ENCODE peak calls at places on chromosome 19, in nine cellular contexts. K is colonic mucosa, E is heart right ventricle, H is HCT116, P is astrocyte of the spinal cord, O is cardiac fibroblast, M is AG09309, T is BE2C, S is neural progenitor cell. G is an unnamed sample.

GRCh38 chr19:16197188-16197621 is 506 bp upstream of the AP1M1 start:
- DNase-seq in K (no peak), E (no peak), H (no peak), P (peak; percentile 84), O (peak; percentile 81), M (peak; percentile 96), T (no peak), S (no peak), G (no peak)

GRCh38 chr19:35908010-35908441 is at the start of gene TYROBP:
- DNase-seq in K (no peak), E (peak; percentile 36), H (no peak), P (no peak), O (no peak), M (no peak), T (no peak), S (no peak), G (no peak)

GRCh38 chr19:51333836-51334460 is 8.0 kb downstream of the VSIG10L start:
- DNase-seq in K (no peak), E (no peak), H (peak; percentile 27), P (no peak), O (no peak), M (no peak), T (peak; percentile 74), S (no peak), G (peak; percentile 30)

GRCh38 chr19:10884273-10884672 is 12.9 kb downstream of the CARM1 start:
- DNase-seq in K (no peak), E (no peak), H (peak; percentile 13), P (peak; percentile 42), O (peak; percentile 67), M (no peak), T (no peak), S (no peak), G (no peak)

GRCh38 chr19:2702170-2703076 is at the start of gene GNG7:
- DNase-seq in K (peak; percentile 95), E (peak; percentile 96), H (peak; percentile 68), P (peak; percentile 70), O (peak; percentile 90), M (no peak), T (peak; percentile 98), S (peak; percentile 97), G (peak; percentile 97)

GRCh38 chr19:4229179-4229931 is at the start of gene EBI3:
- DNase-seq in K (no peak), E (no peak), H (no peak), P (peak; percentile 72), O (peak; percentile 64), M (no peak), T (no peak), S (no peak), G (peak; percentile 96)

GRCh38 chr19:10000171-10000826 is 10.0 kb downstream of the COL5A3 start:
- DNase-seq in K (peak; percentile 72), E (peak; percentile 47), H (peak; percentile 62), P (peak; percentile 59), O (peak; percentile 80), M (no peak), T (peak; percentile 80), S (peak; percentile 86), G (peak; percentile 73)

GRCh38 chr19:42662714-42663113 is 68.0 kb upstream of the CEACAM8 start:
- DNase-seq in K (no peak), E (no peak), H (peak; percentile 1), P (no peak), O (no peak), M (no peak), T (no peak), S (no peak), G (no peak)

DNA sequence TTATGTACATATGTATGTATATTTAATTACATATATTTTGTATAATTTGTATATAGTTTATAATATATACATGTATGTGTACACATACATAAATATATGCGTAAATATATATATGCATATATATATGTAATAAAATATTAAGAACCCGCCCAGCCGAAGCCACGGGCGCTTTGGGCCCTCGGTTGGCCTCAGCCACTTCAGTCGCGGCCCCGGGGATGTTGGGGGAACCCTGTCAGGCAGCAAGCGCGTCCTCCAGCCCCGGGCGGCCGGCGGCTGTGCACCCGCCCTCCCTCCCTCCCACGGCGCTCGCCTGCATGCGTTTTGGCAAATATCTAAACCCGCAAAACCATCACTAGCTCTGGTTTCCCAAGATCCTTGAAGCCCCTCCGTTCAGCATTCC is 7.9 kb upstream of the ZNF606 start:
- DNase-seq in K (no peak), E (no peak), H (no peak), P (no peak), O (no peak), M (no peak), T (no peak), S (no peak), G (no peak)
- H3K4me3 ChIP-seq in K (no peak overlapping the region), E (no peak overlapping the region), H (no peak overlapping the region), P (no peak overlapping the region), O (no peak overlapping the region), M (no peak overlapping the region), T (peak overlapping the region; percentile 76), S (no peak overlapping the region), G (no peak overlapping the region)

DNA sequence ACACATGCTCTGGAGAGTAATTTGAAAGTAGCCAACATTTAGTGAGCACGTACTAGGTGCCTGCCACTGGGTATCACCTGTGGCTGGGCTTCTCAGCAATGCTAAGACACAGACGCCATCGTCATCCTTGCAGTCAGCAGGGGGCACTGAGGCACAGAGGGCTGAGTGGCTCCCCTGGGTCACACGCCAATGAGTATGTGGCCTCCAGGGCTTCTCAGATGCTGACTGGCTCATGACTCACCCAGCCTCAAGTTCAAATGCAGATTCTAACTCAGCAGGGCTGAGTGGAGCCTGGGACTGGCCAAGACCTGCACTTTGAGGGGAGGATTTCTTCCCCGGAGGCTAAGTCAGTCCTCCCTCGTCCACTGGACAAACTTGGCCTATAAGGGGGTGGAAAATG is 115.1 kb upstream of the CACNA1A start:
- DNase-seq in K (no peak), E (no peak), H (peak; percentile 75), P (peak; percentile 95), O (peak; percentile 71), M (peak; percentile 80), T (no peak), S (no peak), G (peak; percentile 54)
- TF ChIP-seq CTCF in K (no peak), E (no peak), H (no peak), P (peak; percentile 51), O (peak; percentile 36), M (peak; percentile 47), T (no peak), S (no peak), G (peak; percentile 14)

DNA sequence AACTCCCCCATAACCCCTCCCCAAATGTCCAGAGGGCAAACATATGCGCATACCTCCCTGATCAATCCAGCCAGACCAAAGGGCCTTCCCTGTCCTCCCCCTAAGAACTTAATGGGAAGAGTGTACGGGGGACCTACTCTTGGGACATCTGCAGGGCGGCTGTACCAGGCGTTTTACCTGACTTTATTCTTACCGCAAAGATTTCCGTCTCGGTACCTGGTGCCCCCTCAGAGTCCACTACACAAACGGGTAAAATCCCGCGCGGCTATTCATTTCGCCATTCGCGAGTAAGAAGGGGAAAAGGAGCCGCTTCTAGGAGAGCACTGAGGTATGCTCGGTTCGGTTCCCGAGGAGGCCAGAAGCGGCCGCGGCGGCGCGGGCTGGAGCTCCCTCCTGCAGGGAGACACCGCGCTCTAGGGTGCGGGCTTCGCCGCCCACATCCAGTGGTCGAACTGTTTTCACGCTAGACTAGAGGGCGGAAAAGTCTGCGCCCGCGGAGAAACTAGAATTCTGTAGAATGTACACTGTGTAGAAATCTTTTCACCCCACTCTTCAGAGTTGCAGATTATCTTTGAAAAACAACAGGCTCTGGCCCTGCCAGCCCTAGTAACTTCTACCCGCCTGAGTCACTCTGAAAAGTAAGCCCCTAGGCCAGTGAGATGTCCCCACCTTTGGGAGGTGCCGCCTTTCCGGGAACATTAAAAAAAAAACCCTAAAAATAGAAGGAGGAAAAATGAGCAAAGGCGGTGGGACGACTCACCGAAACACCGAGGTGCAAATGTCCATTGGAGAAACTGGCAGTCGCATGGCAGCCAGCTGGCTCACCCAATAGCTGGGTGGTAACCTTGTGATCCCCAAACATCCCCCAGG is 3.8 kb upstream of the TSHZ3 start:
- DNase-seq in K (no peak), E (no peak), H (no peak), P (no peak), O (no peak), M (no peak), T (no peak), S (peak; percentile 54), G (no peak)
- H3K4me3 ChIP-seq in K (no peak overlapping the region), E (no peak overlapping the region), H (no peak overlapping the region), P (no peak overlapping the region), O (no peak overlapping the region), M (no peak overlapping the region), T (no peak overlapping the region), S (peak overlapping the region; percentile 81), G (no peak overlapping the region)

DNA sequence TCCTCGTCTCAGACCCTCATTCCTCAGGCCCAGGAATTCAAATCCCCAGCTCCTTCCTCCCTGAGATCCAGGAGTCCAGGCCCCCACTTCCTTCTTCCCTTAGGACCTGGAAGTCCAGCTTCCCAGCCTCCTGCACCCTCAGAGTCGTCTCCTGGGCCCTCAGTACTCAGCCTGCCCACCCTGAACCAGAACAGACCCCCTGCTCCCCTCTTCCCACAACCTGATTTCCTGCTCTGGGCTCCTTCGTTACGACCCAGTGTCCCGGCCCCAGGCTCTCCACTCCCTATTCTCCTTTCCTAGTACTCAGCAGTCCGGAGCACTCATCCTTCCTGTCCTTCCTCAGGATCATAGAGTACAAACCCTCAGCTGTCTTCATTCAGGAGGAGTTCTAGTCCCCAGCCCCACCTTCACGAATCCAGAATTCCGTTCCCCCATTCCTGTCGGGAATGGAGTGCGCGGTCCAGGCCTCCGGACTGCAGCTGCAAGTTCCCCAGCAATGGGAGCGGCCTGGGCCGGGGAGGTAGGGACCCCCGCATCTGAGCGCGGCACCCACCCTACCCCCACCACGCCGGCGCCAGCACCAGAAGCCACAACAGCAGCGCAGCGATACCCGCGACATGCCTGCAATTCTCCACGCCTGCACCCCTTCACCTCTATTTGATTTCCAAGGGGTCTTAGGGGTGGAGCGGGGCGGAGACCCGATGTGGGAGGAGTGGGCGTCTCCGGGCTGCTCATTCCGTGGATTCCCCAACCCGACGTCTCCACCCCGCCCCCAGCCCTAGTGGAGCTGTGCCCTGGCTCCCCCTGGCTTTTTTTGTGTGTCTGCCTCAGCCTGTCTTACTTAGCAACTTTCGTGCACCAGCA is 12.7 kb downstream of the EGLN2 start:
- DNase-seq in K (peak; percentile 33), E (no peak), H (no peak), P (no peak), O (no peak), M (no peak), T (no peak), S (peak; percentile 60), G (no peak)
- TF ChIP-seq CTCF in K (no peak), E (no peak), H (no peak), P (no peak), O (no peak), M (no peak), T (no peak), S (no peak), G (no peak)

GRCh38 chr19:1171755-1172352 is 2.2 kb downstream of the SBNO2 start:
- DNase-seq in K (no peak), E (no peak), H (no peak), P (no peak), O (peak; percentile 37), M (no peak), T (no peak), S (peak; percentile 57), G (no peak)
- H3K4me3 ChIP-seq in K (peak overlapping the region; percentile 90), E (peak overlapping the region; percentile 74), H (no peak overlapping the region), P (peak overlapping the region; percentile 68), O (peak overlapping the region; percentile 80), M (peak overlapping the region; percentile 86), T (no peak overlapping the region), S (peak overlapping the region; percentile 79), G (no peak overlapping the region)

GRCh38 chr19:32287811-32288227 is 57.6 kb upstream of the ZNF507 start:
- DNase-seq in K (peak; percentile 67), E (peak; percentile 74), H (peak; percentile 61), P (peak; percentile 37), O (peak; percentile 87), M (peak; percentile 59), T (peak; percentile 65), S (peak; percentile 85), G (peak; percentile 25)
- TF ChIP-seq CTCF in K (peak; percentile 33), E (peak; percentile 64), H (peak; percentile 43), P (peak; percentile 59), O (peak; percentile 57), M (peak; percentile 65), T (peak; percentile 65), S (peak; percentile 73), G (peak; percentile 29)

G was measured in GM12865.